ENCODE peak calls at places on chromosomes 3 and 15, in four cellular contexts. E is stomach, J is H54, F is lower leg skin. W is an unnamed sample.
A peak's percentile ranks its signal among the peaks of the same experiment; 100 is the strongest.

GRCh38 chr3:42964286-42964685 is 14.8 kb upstream of the GASK1A start:
- DNase-seq in E (no peak), J (no peak), F (no peak), W (no peak)

GRCh38 chr3:171984883-171985282 is 54.5 kb upstream of the FNDC3B start:
- DNase-seq in E (no peak), J (no peak), F (peak; percentile 19), W (no peak)

GRCh38 chr3:114627760-114628159 is 333.9 kb downstream of the TIGIT start:
- DNase-seq in E (no peak), J (no peak), F (peak; percentile 71), W (no peak)

GRCh38 chr3:132311860-132312259 is 5.3 kb upstream of the ACP3 start:
- DNase-seq in E (no peak), J (no peak), F (no peak), W (no peak)

GRCh38 chr15:67049351-67050044 is 15.9 kb upstream of the SMAD3 start:
- DNase-seq in E (no peak), J (no peak), F (no peak), W (no peak)

GRCh38 chr3:37487785-37488184 is 313.4 kb upstream of the LRRFIP2 start:
- DNase-seq in E (no peak), J (no peak), F (no peak), W (no peak)

GRCh38 chr3:115550285-115550741 is 73.0 kb upstream of the GAP43 start:
- DNase-seq in E (no peak), J (no peak), F (no peak), W (no peak)

GRCh38 chr3:8603115-8603710 is 41.4 kb downstream of the SSUH2 start:
- DNase-seq in E (peak; percentile 47), J (no peak), F (no peak), W (peak; percentile 35)

GRCh38 chr3:71581981-71582611 is 1.4 kb downstream of the FOXP1 start:
- DNase-seq in E (peak; percentile 53), J (peak; percentile 18), F (peak; percentile 35), W (peak; percentile 70)

GRCh38 chr3:53161820-53162671 is 1.0 kb downstream of the PRKCD start:
- DNase-seq in E (no peak), J (no peak), F (no peak), W (peak; percentile 32)

GRCh38 chr15:59298255-59298856 is 74.3 kb downstream of the MYO1E start:
- DNase-seq in E (no peak), J (no peak), F (no peak), W (no peak)

GRCh38 chr3:46442591-46443530 is 21.8 kb downstream of the LTF start:
- DNase-seq in E (peak; percentile 56), J (no peak), F (no peak), W (peak; percentile 51)

GRCh38 chr3:107117922-107118576 is 259.2 kb upstream of the CCDC54 start:
- DNase-seq in E (no peak), J (peak; percentile 40), F (no peak), W (peak; percentile 4)

DNA sequence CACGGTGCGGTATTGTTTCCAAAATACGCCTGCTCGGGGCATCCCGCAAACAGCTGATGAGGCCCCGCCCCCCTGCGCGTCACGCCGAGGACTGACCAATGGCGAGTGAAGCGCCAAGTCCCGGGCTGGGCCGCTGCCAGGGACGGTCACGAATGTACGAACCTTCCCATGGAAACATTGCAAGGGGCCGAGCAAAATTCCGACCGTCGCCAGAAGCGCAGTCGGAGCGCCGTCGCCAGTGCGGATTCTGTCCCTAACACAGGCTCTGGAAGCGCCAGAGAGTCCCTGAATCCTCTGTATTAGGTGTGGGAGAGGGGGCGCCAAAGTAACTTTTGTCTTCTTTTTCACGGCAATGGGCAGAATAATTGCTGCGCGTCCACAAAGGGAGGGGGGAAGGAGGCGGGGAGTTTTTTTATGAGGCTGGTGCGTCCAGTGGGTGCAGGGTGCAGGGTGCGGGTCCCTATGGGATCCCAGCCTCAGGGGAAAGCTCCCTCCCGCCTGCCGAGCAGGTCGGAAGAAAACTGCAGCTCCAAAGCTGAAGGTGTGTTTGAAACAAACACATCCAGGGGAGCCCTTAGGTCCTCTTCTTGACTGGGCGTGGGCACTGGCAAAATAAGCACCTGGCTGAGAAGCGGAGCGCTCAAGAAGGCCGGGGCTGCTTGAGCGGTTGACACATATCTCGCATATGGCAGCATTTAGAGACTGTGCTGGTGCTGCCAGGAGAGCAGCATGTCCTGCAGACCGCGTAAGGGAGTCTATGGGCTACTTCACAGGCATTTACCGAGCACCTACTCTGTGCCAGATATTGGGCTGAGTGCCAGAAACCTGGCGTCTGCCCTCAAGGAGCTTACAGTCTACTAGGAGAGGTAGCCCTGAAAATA is at the start of gene BMF:
- DNase-seq in E (peak; percentile 100), J (peak; percentile 91), F (peak; percentile 99), W (peak; percentile 100)
- TF ChIP-seq POLR2A in E (no peak), J (no peak), F (no peak), W (peak; percentile 72)

DNA sequence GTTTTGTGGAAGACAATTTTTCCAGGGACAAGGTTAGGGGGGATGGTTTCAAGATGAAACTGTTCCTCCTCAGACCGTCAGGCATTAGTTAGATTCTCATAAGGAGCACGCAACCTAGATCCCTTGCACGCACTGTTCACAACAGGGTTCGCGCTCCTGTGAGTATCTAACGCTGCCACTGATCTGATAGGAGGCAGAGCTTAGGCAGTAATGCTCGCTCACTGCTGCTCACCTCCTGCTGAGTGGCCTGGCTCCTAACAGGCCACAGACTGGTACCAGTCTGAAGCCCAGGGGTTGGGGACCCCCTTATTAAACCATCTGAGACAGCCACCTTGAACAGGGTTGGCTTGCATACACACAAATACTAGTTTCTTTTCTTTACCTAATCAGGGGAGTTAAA is 13.5 kb upstream of the IMPG2 start:
- DNase-seq in E (no peak), J (no peak), F (no peak), W (no peak)
- TF ChIP-seq POLR2A in E (no peak), J (no peak), F (no peak), W (no peak)

DNA sequence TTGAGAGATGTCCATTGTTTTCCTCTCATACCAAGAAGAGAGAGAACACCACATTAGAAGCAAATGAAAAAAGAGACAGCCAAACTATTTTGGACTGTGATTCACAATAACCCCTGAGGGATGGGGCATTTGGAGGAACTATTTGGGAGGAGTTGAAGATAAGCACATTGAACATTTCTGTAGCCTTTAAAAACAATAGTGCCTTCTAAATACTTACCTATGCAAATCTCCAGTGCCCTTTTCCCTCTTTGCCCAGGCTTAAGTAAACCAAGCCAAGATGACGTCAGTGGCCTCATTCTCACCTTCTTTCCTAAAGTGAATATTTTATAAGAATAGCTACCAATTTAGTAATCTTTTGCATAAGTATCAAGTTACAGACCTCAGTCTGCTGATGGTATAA is 89.7 kb upstream of the COL8A1 start:
- DNase-seq in E (no peak), J (no peak), F (no peak), W (no peak)
- TF ChIP-seq POLR2A in E (no peak), J (no peak), F (no peak), W (no peak)

GRCh38 chr3:39406368-39407258 is at the start of gene RPSA:
- DNase-seq in E (peak; percentile 96), J (peak; percentile 81), F (peak; percentile 97), W (peak; percentile 98)

GRCh38 chr3:39407773-39408492 is 1.4 kb downstream of the RPSA start:
- DNase-seq in E (no peak), J (no peak), F (no peak), W (no peak)

GRCh38 chr3:39407259-39407629 is 724 bp downstream of the RPSA start:
- DNase-seq in E (no peak), J (no peak), F (no peak), W (no peak)

GRCh38 chr3:39409514-39410136 is 3.1 kb downstream of the RPSA start:
- DNase-seq in E (no peak), J (no peak), F (no peak), W (no peak)

DNA sequence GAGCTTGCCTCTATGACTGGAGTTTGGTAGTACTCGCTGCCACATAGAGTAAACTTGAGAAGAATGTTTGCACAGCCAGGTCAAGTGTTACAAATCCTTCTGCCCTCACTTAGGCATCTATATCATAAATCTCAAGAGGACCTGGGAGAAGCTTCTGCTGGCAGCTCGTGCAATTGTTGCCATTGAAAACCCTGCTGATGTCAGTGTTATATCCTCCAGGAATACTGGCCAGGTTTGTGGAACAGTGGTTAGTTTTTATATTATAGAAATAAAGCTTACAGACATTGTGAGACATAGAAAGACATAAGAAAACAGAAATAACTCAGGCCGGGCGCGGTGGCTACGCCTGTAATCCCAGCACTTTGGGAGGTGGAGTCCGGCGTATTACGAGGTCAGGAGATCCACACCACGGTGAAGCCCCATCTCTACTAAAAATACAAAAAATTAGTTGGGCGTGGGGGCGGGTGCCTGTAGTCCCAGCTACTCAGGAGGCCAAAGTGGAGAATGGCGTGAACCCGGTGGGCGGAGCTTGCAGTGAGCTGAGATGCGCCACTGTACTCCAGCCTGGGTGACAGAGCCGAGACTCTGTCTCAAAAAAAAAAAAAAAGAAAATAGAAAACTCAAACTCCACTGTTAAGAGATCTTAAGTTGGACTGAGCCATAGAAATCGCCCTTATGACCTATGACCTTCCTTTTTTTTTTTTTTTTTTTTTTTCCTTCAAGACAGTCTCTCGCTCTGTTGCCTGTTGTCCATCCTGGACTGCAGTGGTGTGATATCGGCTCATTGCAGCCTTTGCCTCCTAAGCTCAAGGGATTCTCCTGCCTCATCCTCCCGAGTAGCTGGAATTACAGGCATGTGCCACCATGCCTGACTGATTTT is 2.2 kb downstream of the RPSA start:
- DNase-seq in E (no peak), J (no peak), F (no peak), W (no peak)
- TF ChIP-seq POLR2A in E (no peak), J (no peak), F (no peak), W (no peak)

GRCh38 chr3:47476644-47477199 is 981 bp upstream of the SCAP start:
- DNase-seq in E (no peak), J (no peak), F (no peak), W (peak; percentile 20)

GRCh38 chr3:47475029-47475569 is 642 bp downstream of the SCAP start:
- DNase-seq in E (no peak), J (no peak), F (no peak), W (peak; percentile 29)

GRCh38 chr3:47478022-47478421 is 2.3 kb upstream of the SCAP start:
- DNase-seq in E (no peak), J (no peak), F (no peak), W (no peak)

GRCh38 chr3:47476330-47476626 is 537 bp upstream of the SCAP start:
- DNase-seq in E (no peak), J (no peak), F (no peak), W (no peak)

GRCh38 chr3:47475570-47476329 is at the start of gene SCAP:
- DNase-seq in E (peak; percentile 97), J (peak; percentile 89), F (peak; percentile 89), W (peak; percentile 97)
- TF ChIP-seq POLR2A in E (no peak), J (peak; percentile 36), F (no peak), W (peak; percentile 67)

GRCh38 chr15:55253580-55253979 is 36.0 kb downstream of the RAB27A start:
- DNase-seq in E (no peak), J (no peak), F (no peak), W (no peak)
- TF ChIP-seq POLR2A in E (no peak), J (no peak), F (no peak), W (no peak)

GRCh38 chr3:140767536-140767935 is 89.7 kb downstream of the TRIM42 start:
- DNase-seq in E (no peak), J (no peak), F (no peak), W (no peak)
- TF ChIP-seq POLR2A in E (no peak), J (no peak), F (no peak), W (no peak)

GRCh38 chr15:99719096-99719541 is 14.1 kb downstream of the LYSMD4 start:
- DNase-seq in E (no peak), J (no peak), F (no peak), W (no peak)
- TF ChIP-seq POLR2A in E (no peak), J (no peak), F (no peak), W (no peak)